ENCODE peak calls at places on chromosome 2, in six cellular contexts. B, T, M, N, R and O are unnamed samples.

GRCh38 chr2:205352593-205352992 is 329.7 kb upstream of the NRP2 start:
- DNase-seq in B (no peak), M (no peak), R (no peak), T (no peak), N (no peak), O (no peak)

GRCh38 chr2:79782540-79782939 is 269.7 kb downstream of the CTNNA2 start:
- DNase-seq in T (no peak), R (no peak), M (no peak), B (no peak), N (peak; percentile 48), O (no peak)

GRCh38 chr2:73913414-73914054 is 13.1 kb upstream of the DGUOK start:
- DNase-seq in R (no peak), M (no peak), B (no peak), T (no peak), N (no peak), O (no peak)

GRCh38 chr2:18883626-18884456 is 294.5 kb upstream of the NT5C1B start:
- DNase-seq in R (no peak), M (no peak), B (peak; percentile 7), N (no peak), T (no peak), O (no peak)

GRCh38 chr2:108363048-108363899 is 14.5 kb upstream of the SULT1C4 start:
- DNase-seq in R (no peak), B (no peak), N (no peak), T (no peak), M (no peak), O (no peak)

GRCh38 chr2:237199082-237199481 is 113.4 kb downstream of the COPS8 start:
- DNase-seq in M (no peak), T (no peak), B (no peak), N (no peak), R (no peak), O (no peak)

GRCh38 chr2:234955971-234956509 is 4.2 kb downstream of the SH3BP4 start:
- DNase-seq in B (no peak), M (no peak), N (no peak), T (no peak), R (no peak), O (no peak)

GRCh38 chr2:44171018-44171417 is 2.3 kb downstream of the PPM1B start:
- DNase-seq in T (no peak), M (no peak), B (peak; percentile 44), R (peak; percentile 41), N (no peak), O (no peak)

GRCh38 chr2:3601561-3602271 is 6.8 kb downstream of the COLEC11 start:
- DNase-seq in R (no peak), N (no peak), T (peak; percentile 77), B (no peak), M (no peak), O (no peak)

GRCh38 chr2:234550056-234550455 is 53.2 kb upstream of the ARL4C start:
- DNase-seq in B (no peak), N (no peak), R (no peak), T (no peak), M (no peak), O (no peak)

GRCh38 chr2:238851751-238852150 is 3.9 kb downstream of the TWIST2 start:
- DNase-seq in T (no peak), R (no peak), B (no peak), M (no peak), N (no peak), O (no peak)

GRCh38 chr2:9758741-9759140 is 84.5 kb upstream of the TAF1B start:
- DNase-seq in R (no peak), M (no peak), T (no peak), B (no peak), N (no peak), O (no peak)

GRCh38 chr2:230254152-230254881 is 28.8 kb downstream of the SP140 start:
- DNase-seq in M (no peak), N (no peak), T (no peak), R (no peak), B (no peak), O (no peak)

GRCh38 chr2:10788855-10789254 is 23.7 kb downstream of the PDIA6 start:
- DNase-seq in N (no peak), B (no peak), R (no peak), T (no peak), M (no peak), O (no peak)

GRCh38 chr2:20313659-20314058 is 37.0 kb downstream of the PUM2 start:
- DNase-seq in T (no peak), B (no peak), M (no peak), R (peak; percentile 24), N (no peak), O (no peak)

GRCh38 chr2:241218131-241219029 is 29.9 kb downstream of the ANO7 start:
- DNase-seq in M (peak; percentile 88), B (no peak), N (peak; percentile 71), R (peak; percentile 31), T (peak; percentile 75), O (no peak)

GRCh38 chr2:64267699-64268098 is 123.5 kb upstream of the PELI1 start:
- DNase-seq in B (no peak), N (no peak), T (no peak), M (no peak), R (peak; percentile 73), O (no peak)

DNA sequence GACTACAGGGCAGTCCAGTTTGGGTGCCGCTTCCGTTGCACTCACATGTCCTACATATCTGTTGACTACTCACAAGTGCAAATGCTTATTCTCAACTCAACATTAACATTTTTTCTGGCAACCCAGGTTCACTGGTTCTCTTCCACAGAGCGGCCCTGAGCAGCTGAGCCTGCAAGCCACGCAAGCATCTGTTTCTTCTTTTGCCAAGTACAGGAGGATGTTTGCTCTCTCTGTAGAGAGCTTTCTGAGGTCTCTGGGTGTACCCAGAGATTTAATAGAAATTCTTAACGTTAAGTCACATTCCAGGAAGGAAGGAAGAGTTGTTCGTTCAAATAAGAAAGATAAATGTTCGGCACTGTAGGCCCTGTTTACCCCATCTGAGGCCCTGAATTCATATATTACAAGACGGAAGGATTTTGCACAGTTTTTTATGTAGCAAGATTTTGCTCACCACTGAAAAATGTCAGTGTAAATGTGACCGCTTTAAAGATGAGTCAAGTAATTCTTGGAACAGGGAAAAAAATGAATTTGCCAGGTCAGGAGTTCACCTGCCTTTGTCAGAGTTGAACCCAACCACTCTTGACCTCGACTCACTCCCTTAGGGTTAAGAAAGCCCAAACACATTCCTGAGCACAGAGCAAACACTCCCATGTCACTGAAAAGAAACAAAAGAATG is 30.1 kb downstream of the KCTD18 start:
- DNase-seq in M (no peak), R (no peak), N (no peak), T (no peak), B (no peak), O (no peak)
- TF ChIP-seq POLR2AphosphoS5 in M (no peak), R (no peak), N (no peak), T (no peak), B (no peak), O (no peak)

DNA sequence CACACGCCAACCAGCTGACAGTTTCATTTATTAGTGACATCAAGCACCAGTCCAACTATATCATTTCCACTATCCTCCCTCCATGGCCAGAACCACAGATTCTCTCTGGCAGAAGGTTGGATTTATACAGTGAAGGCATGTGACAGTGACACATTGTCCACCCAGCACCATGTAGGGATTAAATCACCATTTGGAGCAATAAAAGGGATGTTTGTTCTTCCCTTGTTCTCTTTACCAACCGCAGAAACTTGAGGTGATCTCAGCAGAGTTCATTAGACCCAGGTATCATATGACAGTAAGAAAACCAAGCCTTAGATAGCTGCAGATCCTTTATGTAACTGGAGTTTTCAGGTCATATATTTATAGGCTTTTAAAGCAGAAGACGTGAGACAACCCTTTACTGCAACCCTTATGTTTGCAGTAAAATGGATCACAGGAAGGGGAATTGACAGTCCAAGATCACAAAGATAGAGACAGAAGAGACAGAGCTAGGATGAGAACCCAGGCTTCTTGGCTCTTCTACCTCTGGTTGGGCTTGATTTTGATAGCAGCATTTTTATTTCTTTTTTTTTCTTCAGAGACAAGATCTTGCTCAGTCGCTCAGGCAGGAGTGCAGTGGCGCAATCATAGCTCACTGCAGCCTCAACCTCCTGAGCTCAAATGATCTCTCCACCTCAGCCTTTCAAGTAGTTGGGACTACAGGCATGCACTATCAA is 80.1 kb downstream of the XDH start:
- DNase-seq in B (no peak), N (peak; percentile 1), R (no peak), T (no peak), M (no peak), O (no peak)
- H3K9ac ChIP-seq in B (no peak overlapping the region), N (no peak overlapping the region), R (no peak overlapping the region), T (no peak overlapping the region), M (peak overlapping the region; percentile 10), O (no peak overlapping the region)

GRCh38 chr2:110106642-110107041 is 9.0 kb downstream of the MALL start:
- DNase-seq in M (no peak), R (peak; percentile 68), B (peak; percentile 59), N (no peak), T (no peak), O (no peak)
- TF ChIP-seq POLR2AphosphoS5 in M (no peak), R (no peak), B (no peak), N (no peak), T (no peak), O (no peak)

GRCh38 chr2:123363076-123363475 is 662.0 kb upstream of the CNTNAP5 start:
- DNase-seq in R (no peak), M (no peak), N (no peak), T (no peak), B (no peak), O (no peak)
- H3K9ac ChIP-seq in R (no peak overlapping the region), M (no peak overlapping the region), N (no peak overlapping the region), T (no peak overlapping the region), B (no peak overlapping the region), O (no peak overlapping the region)

GRCh38 chr2:61266653-61267505 is 104.9 kb downstream of the C2orf74 start:
- DNase-seq in R (no peak), N (no peak), T (no peak), M (no peak), B (no peak), O (no peak)

GRCh38 chr2:61268249-61268648 is 106.3 kb downstream of the C2orf74 start:
- DNase-seq in N (no peak), T (no peak), M (no peak), R (no peak), B (no peak), O (no peak)

GRCh38 chr2:61262699-61263098 is 100.7 kb downstream of the C2orf74 start:
- DNase-seq in M (no peak), R (no peak), T (no peak), N (no peak), B (no peak), O (no peak)

GRCh38 chr2:61263848-61264247 is 101.9 kb downstream of the C2orf74 start:
- DNase-seq in M (no peak), T (no peak), R (no peak), N (no peak), B (no peak), O (no peak)
- TF ChIP-seq POLR2AphosphoS5 in M (no peak), T (no peak), R (no peak), N (no peak), B (no peak), O (no peak)

DNA sequence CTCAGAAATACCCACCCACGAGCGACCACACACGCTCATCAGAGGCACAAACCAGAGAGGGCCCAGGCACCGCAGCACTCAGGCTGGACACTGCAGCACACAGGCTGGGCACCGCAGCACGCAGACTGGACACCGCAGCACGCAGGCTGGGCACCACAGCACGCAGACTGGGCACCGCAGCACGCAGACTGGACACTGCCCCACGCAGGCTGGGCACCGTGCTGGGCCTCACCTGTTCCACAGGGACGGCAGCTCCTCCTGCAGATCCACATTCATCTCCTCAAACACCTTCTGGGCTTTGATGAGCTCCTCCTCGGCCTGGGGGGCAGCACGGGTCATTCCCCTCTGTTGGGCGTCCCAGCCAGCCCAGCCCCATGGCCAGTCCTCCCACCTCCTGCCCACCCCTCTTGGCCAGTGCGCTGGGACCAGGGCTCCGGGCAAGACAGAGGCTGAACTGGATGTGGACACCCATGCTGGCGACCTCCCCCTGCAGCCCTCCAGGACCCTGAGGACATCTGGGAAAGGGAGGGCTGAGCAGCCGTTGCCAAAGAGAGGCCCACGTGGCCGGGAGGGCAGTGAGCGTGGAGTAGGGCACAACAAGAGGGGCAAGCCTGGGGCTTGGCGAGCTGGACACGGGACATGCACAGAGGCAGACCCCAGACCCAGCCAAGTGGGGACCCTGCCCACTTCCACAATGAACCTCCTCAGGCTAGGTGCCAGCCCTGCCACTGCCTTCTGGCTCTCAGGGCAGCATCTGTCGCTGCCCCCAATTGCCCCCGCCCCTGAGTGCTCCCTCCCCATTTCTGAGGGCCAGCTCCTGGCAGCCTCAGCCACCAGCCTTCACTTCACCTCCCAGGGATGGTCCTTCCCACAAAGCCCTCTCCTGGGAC is 43.0 kb downstream of the BIN1 start:
- DNase-seq in R (no peak), B (no peak), T (no peak), N (no peak), M (no peak), O (no peak)
- H3K9ac ChIP-seq in R (peak overlapping the region; percentile 65), B (peak overlapping the region; percentile 89), T (peak overlapping the region; percentile 90), N (no peak overlapping the region), M (peak overlapping the region; percentile 63), O (no peak overlapping the region)